ENCODE peak calls at places on chromosome 1, in four cellular contexts. W is CD4-positive, alpha-beta T cell; B is CD8-positive, alpha-beta T cell; F is CD4-positive, CD25-positive, alpha-beta regulatory T cell. T is an unnamed sample.

GRCh38 chr1:98964198-98964597 is 40.5 kb downstream of the PLPPR5 start:
- DNase-seq in W (no peak), B (no peak), F (no peak), T (no peak)

GRCh38 chr1:162612606-162613400 is 19.5 kb upstream of the DDR2 start:
- DNase-seq in W (no peak), B (no peak), F (no peak), T (no peak)

GRCh38 chr1:233019921-233020320 is 69.5 kb downstream of the NTPCR start:
- DNase-seq in W (no peak), B (no peak), F (no peak), T (no peak)

GRCh38 chr1:32172621-32173245 is 6.7 kb upstream of the TXLNA start:
- DNase-seq in W (no peak), B (no peak), F (no peak), T (no peak)

GRCh38 chr1:168470821-168471473 is 72.8 kb downstream of the XCL2 start:
- DNase-seq in W (no peak), B (no peak), F (no peak), T (no peak)

GRCh38 chr1:88503656-88504055 is 180.4 kb upstream of the PKN2 start:
- DNase-seq in W (no peak), B (no peak), F (no peak), T (no peak)

GRCh38 chr1:86741947-86742572 is 37.7 kb downstream of the SH3GLB1 start:
- DNase-seq in W (peak; percentile 17), B (no peak), F (peak; percentile 48), T (no peak)

GRCh38 chr1:110612060-110612745 is 6.0 kb upstream of the KCNA2 start:
- DNase-seq in W (no peak), B (no peak), F (no peak), T (no peak)

GRCh38 chr1:213603087-213603486 is 384.7 kb upstream of the PROX1 start:
- DNase-seq in W (no peak), B (no peak), F (no peak), T (no peak)

GRCh38 chr1:110011527-110012041 is 22.8 kb upstream of the STRIP1 start:
- DNase-seq in W (no peak), B (no peak), F (peak; percentile 61), T (no peak)

GRCh38 chr1:218377143-218377660 is 32.1 kb downstream of the TGFB2 start:
- DNase-seq in W (no peak), B (no peak), F (peak; percentile 13), T (no peak)

GRCh38 chr1:26700711-26701110 is 4.9 kb downstream of the ARID1A start:
- DNase-seq in W (no peak), B (no peak), F (no peak), T (no peak)

GRCh38 chr1:168141986-168142385 is 5.3 kb upstream of the GPR161 start:
- DNase-seq in W (no peak), B (no peak), F (no peak), T (no peak)

GRCh38 chr1:229860926-229861325 is 206.1 kb upstream of the GALNT2 start:
- DNase-seq in W (no peak), B (no peak), F (no peak), T (no peak)

GRCh38 chr1:26861286-26861701 is 1.7 kb upstream of the SFN start:
- DNase-seq in W (no peak), B (no peak), F (no peak), T (no peak)

GRCh38 chr1:154270833-154271232 is 1.6 kb upstream of the HAX1 start:
- DNase-seq in W (no peak), B (no peak), F (no peak), T (no peak)

GRCh38 chr1:119815361-119815760 is 4.1 kb upstream of the REG4 start:
- DNase-seq in W (no peak), B (no peak), F (no peak), T (no peak)

GRCh38 chr1:168643152-168643551 is 66.7 kb downstream of the XCL1 start:
- DNase-seq in W (no peak), B (no peak), F (no peak), T (no peak)

GRCh38 chr1:52423771-52424170 is 19.4 kb downstream of the PRPF38A start:
- DNase-seq in W (peak; percentile 60), B (peak; percentile 54), F (peak; percentile 79), T (no peak)

GRCh38 chr1:3741566-3742438 is 10.4 kb upstream of the CCDC27 start:
- DNase-seq in W (no peak), B (no peak), F (no peak), T (no peak)

GRCh38 chr1:32327204-32327603 is 8.8 kb downstream of the MARCKSL1 start:
- DNase-seq in W (no peak), B (no peak), F (no peak), T (no peak)

GRCh38 chr1:243234978-243235657 is 20.0 kb downstream of the CEP170 start:
- DNase-seq in W (no peak), B (no peak), F (no peak), T (no peak)

GRCh38 chr1:207798847-207799246 is 47.0 kb downstream of the CD46 start:
- DNase-seq in W (no peak), B (no peak), F (no peak), T (no peak)

GRCh38 chr1:37877991-37878544 is 18.7 kb upstream of the MTF1 start:
- DNase-seq in W (no peak), B (no peak), F (no peak), T (no peak)

GRCh38 chr1:242828199-242828598 is 303.7 kb upstream of the PLD5 start:
- DNase-seq in W (no peak), B (no peak), F (no peak), T (peak; percentile 70)

GRCh38 chr1:116096013-116096618 is 15.1 kb upstream of the MAB21L3 start:
- DNase-seq in W (no peak), B (no peak), F (no peak), T (no peak)

GRCh38 chr1:200042119-200042436 is 14.6 kb downstream of the NR5A2 start:
- DNase-seq in W (no peak), B (no peak), F (no peak), T (no peak)

GRCh38 chr1:191495040-191495439 is 663.2 kb upstream of the RGS18 start:
- DNase-seq in W (no peak), B (no peak), F (no peak), T (no peak)

GRCh38 chr1:2111674-2112035 is 61.4 kb downstream of the PRKCZ start:
- DNase-seq in W (no peak), B (no peak), F (no peak), T (no peak)

GRCh38 chr1:16073490-16074104 is at the start of gene FAM131C:
- DNase-seq in W (peak; percentile 29), B (no peak), F (peak; percentile 27), T (no peak)

GRCh38 chr1:156839426-156840109 is 19.3 kb downstream of the INSRR start:
- DNase-seq in W (no peak), B (no peak), F (no peak), T (no peak)
- H3K27me3 ChIP-seq in W (peaks cover 33% of the 10 kb centered on the region), B (no peaks in the 10 kb centered on the region), F (peaks cover 8% of the 10 kb centered on the region), T (peaks cover 54% of the 10 kb centered on the region)

DNA sequence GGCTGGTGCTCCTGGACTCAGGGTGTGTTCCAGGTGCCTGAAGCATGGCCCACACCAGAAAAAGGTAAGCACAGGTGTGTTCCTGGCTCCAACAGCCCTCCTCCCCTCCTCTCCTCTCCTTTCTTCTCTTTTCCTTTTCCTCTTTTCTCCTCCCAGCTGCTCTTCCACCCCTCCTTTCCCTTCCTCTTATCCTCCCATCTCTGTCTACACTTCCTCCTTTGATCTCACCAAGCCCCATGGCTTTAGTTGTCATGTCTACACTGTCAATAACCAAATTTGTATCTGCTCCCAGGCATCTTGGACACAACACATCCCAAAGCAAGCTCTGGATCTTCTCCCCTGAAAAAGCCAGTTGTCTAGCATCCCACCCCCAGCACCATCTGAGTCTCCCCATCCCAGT is 56.7 kb upstream of the LAPTM5 start:
- DNase-seq in W (no peak), B (no peak), F (no peak), T (no peak)
- H3K27me3 ChIP-seq in W (peaks cover 51% of the 10 kb centered on the region), B (peaks cover 9% of the 10 kb centered on the region), F (peaks cover 29% of the 10 kb centered on the region), T (no peaks in the 10 kb centered on the region)

GRCh38 chr1:34685225-34685624 is 69.6 kb upstream of the GJB5 start:
- DNase-seq in W (no peak), B (no peak), F (no peak), T (no peak)
- H3K27me3 ChIP-seq in W (no peaks in the 10 kb centered on the region), B (no peaks in the 10 kb centered on the region), F (peaks cover 2% of the 10 kb centered on the region), T (no peaks in the 10 kb centered on the region)

GRCh38 chr1:24925963-24926362 is 4.1 kb downstream of the RUNX3 start:
- DNase-seq in W (no peak), B (no peak), F (no peak), T (no peak)
- H3K27me3 ChIP-seq in W (no peaks in the 10 kb centered on the region), B (no peaks in the 10 kb centered on the region), F (no peaks in the 10 kb centered on the region), T (peaks cover 31% of the 10 kb centered on the region)

T was measured in dorsolateral prefrontal cortex.